ENCODE peak calls at places on chromosomes 3 and 15, in four cellular contexts. K is DND-41, Q is right lobe of liver, L is A673. W is an unnamed sample. For H3K4me1, the result is how much of the 10 kb centered on the place peaks cover.

GRCh38 chr3:143337387-143337786 is 217.8 kb downstream of the CHST2 start:
- DNase-seq in K (no peak), Q (no peak), L (no peak), W (no peak)

GRCh38 chr3:18423401-18424212 is 1.5 kb downstream of the SATB1 start:
- DNase-seq in K (peak), L (peak), Q (peak), W (peak)

GRCh38 chr3:41881233-41881821 is 80.6 kb downstream of the ULK4 start:
- DNase-seq in K (peak), L (peak), Q (no peak), W (no peak)

GRCh38 chr3:6041894-6042293 is 819.0 kb upstream of the GRM7 start:
- DNase-seq in Q (no peak), K (no peak), L (no peak), W (no peak)

GRCh38 chr3:131036200-131036816 is 9.6 kb downstream of the NEK11 start:
- DNase-seq in Q (no peak), K (no peak), L (no peak), W (no peak)

GRCh38 chr15:38226867-38227266 is 25.8 kb upstream of the SPRED1 start:
- DNase-seq in K (no peak), Q (no peak), L (peak), W (no peak)

GRCh38 chr3:11391930-11392688 is 119.9 kb downstream of the ATG7 start:
- DNase-seq in L (no peak), Q (no peak), K (peak), W (no peak)

GRCh38 chr3:64220161-64220560 is 5.1 kb downstream of the PRICKLE2 start:
- DNase-seq in K (no peak), Q (no peak), L (no peak), W (no peak)

GRCh38 chr15:39184701-39185390 is 396.0 kb upstream of the THBS1 start:
- DNase-seq in K (no peak), L (no peak), Q (no peak), W (no peak)

GRCh38 chr3:4939276-4939675 is 40.0 kb upstream of the BHLHE40 start:
- DNase-seq in K (no peak), Q (no peak), L (no peak), W (no peak)

GRCh38 chr15:96448923-96449322 is 118.4 kb downstream of the NR2F2 start:
- DNase-seq in K (no peak), L (no peak), Q (no peak), W (no peak)

GRCh38 chr15:39427705-39428104 is 153.2 kb upstream of the THBS1 start:
- DNase-seq in L (no peak), Q (no peak), K (no peak), W (no peak)

GRCh38 chr3:126103121-126104027 is 19.4 kb upstream of the SLC41A3 start:
- DNase-seq in L (no peak), Q (no peak), K (no peak), W (no peak)

GRCh38 chr3:29493109-29493508 is 212.2 kb downstream of the RBMS3 start:
- DNase-seq in K (no peak), Q (no peak), L (no peak), W (no peak)

GRCh38 chr3:56468184-56469106 is at the start of gene ERC2:
- DNase-seq in L (peak), K (no peak), Q (peak), W (peak)

GRCh38 chr3:12014613-12015012 is 10.4 kb downstream of the SYN2 start:
- DNase-seq in K (no peak), L (no peak), Q (no peak), W (no peak)

GRCh38 chr3:109081746-109082510 is 36.0 kb downstream of the MORC1 start:
- DNase-seq in L (peak), K (peak), Q (peak), W (peak)

GRCh38 chr3:23640472-23641146 is 165.1 kb upstream of the UBE2E1 start:
- DNase-seq in K (no peak), Q (no peak), L (no peak), W (no peak)

GRCh38 chr3:140470962-140471361 is 206.9 kb upstream of the TRIM42 start:
- DNase-seq in L (peak), K (no peak), Q (no peak), W (no peak)

GRCh38 chr3:19891740-19892139 is 42.3 kb downstream of the EFHB start:
- DNase-seq in L (no peak), Q (no peak), K (no peak), W (no peak)

GRCh38 chr3:64272271-64272670 is 47.0 kb upstream of the PRICKLE2 start:
- DNase-seq in Q (no peak), L (no peak), K (no peak), W (no peak)

GRCh38 chr15:39172380-39173281 is 408.2 kb upstream of the THBS1 start:
- DNase-seq in Q (no peak), L (no peak), K (no peak), W (peak)

GRCh38 chr15:22973286-22973685 is 6.9 kb downstream of the CYFIP1 start:
- DNase-seq in L (no peak), K (no peak), Q (peak), W (no peak)

GRCh38 chr15:31111091-31111647 is 9.6 kb upstream of the TRPM1 start:
- DNase-seq in K (no peak), L (no peak), Q (no peak), W (no peak)

GRCh38 chr3:142279965-142280590 is 54.7 kb upstream of the GK5 start:
- DNase-seq in L (peak), Q (no peak), K (peak), W (no peak)

GRCh38 chr3:129336093-129336706 is 57.5 kb downstream of the HMCES start:
- DNase-seq in Q (no peak), L (no peak), K (no peak), W (peak)

GRCh38 chr3:66476852-66477381 is 23.9 kb downstream of the LRIG1 start:
- DNase-seq in Q (no peak), L (peak), K (no peak), W (no peak)

GRCh38 chr15:36186376-36186775 is 393.1 kb upstream of the CDIN1 start:
- DNase-seq in Q (no peak), L (peak), K (no peak), W (no peak)

GRCh38 chr3:195717416-195717815 is 3.4 kb upstream of the MUC20 start:
- DNase-seq in L (no peak), K (no peak), Q (no peak), W (no peak)

GRCh38 chr15:96335429-96335807 is 4.9 kb downstream of the NR2F2 start:
- DNase-seq in L (peak), K (no peak), Q (no peak), W (no peak)

GRCh38 chr3:11186771-11187170 is 32.5 kb downstream of the HRH1 start:
- DNase-seq in Q (no peak), K (no peak), L (no peak), W (no peak)

GRCh38 chr3:106963446-106963845 is 413.8 kb upstream of the CCDC54 start:
- DNase-seq in K (no peak), L (no peak), Q (no peak), W (no peak)

GRCh38 chr3:59968510-59968909 is 918.7 kb upstream of the CFAP20DC start:
- DNase-seq in K (no peak), Q (no peak), L (peak), W (no peak)

GRCh38 chr15:55698653-55699052 is 44.3 kb downstream of the PRTG start:
- DNase-seq in L (no peak), Q (no peak), K (no peak), W (no peak)

GRCh38 chr15:67809866-67810265 is 15.4 kb upstream of the SKOR1 start:
- DNase-seq in Q (no peak), K (no peak), L (no peak), W (no peak)

GRCh38 chr3:134201201-134202130 is 49.2 kb downstream of the RYK start:
- DNase-seq in K (no peak), Q (no peak), L (peak), W (no peak)

GRCh38 chr3:20747736-20748135 is 561.7 kb upstream of the SGO1 start:
- DNase-seq in L (no peak), Q (no peak), K (no peak), W (no peak)

GRCh38 chr15:46312133-46312740 is 677.4 kb downstream of the SQOR start:
- DNase-seq in Q (peak), K (peak), L (peak), W (no peak)
- H3K4me1 ChIP-seq in Q (under half), K (under half), L (under half), W (under half)

GRCh38 chr3:72444642-72445223 is 403.5 kb downstream of the SHQ1 start:
- DNase-seq in K (no peak), Q (no peak), L (no peak), W (no peak)
- H3K4me3 ChIP-seq in K (peak), Q (peak), L (no peak), W (peak)

GRCh38 chr15:51688863-51689262 is 7.6 kb downstream of the SCG3 start:
- DNase-seq in L (no peak), K (no peak), Q (no peak), W (no peak)
- TF ChIP-seq CTCF in L (no peak), K (peak), Q (peak), W (no peak)

DNA sequence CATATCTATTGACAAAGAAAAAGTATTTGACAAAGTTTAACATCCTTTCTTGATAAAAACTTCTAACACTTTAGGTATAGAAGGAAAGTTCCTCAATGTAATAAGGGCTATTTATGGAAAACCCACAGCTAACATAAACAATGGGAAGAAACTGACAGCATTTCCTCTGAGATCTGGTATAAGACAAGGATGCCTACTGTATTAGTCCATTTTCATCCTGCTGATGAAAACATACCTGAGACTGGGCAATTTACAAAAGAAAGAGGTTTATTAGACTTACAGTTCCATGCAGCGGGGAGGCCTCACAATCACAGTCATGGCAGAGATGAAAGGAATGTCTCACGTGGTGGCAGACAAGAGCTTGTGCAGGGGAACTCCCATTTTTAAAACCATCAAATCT is 17.8 kb upstream of the CLDN1 start:
- DNase-seq in L (no peak), K (no peak), Q (no peak), W (no peak)
- H3K4me1 ChIP-seq in L (under half), K (under half), Q (under half), W (under half)

W was measured in upper lobe of left lung.